ENCODE peak calls at places on chromosomes 1 and 21, in nine cellular contexts. One of them, this sample, is unnamed.

GRCh38 chr1:93587354-93587753 is 94.3 kb downstream of the BCAR3 start:
- DNase-seq in HCT116: no peak
- DNase-seq in heart right ventricle: no peak
- DNase-seq in brain microvascular endothelial cell: no peak
- DNase-seq in Panc1: no peak
- DNase-seq in cardiac muscle cell: no peak
- DNase-seq in left ventricle myocardium inferior: no peak
- DNase-seq in IMR-90: no peak
- DNase-seq in psoas muscle: peak
- DNase-seq in this sample: no peak

GRCh38 chr1:176466514-176466913 is 3.5 kb downstream of the PAPPA2 start:
- DNase-seq in HCT116: no peak
- DNase-seq in heart right ventricle: no peak
- DNase-seq in brain microvascular endothelial cell: no peak
- DNase-seq in Panc1: peak
- DNase-seq in cardiac muscle cell: peak
- DNase-seq in left ventricle myocardium inferior: no peak
- DNase-seq in IMR-90: no peak
- DNase-seq in psoas muscle: no peak
- DNase-seq in this sample: no peak

GRCh38 chr21:29372063-29372802 is 73.5 kb downstream of the BACH1 start:
- DNase-seq in HCT116: peak
- DNase-seq in heart right ventricle: no peak
- DNase-seq in brain microvascular endothelial cell: peak
- DNase-seq in Panc1: no peak
- DNase-seq in cardiac muscle cell: peak
- DNase-seq in left ventricle myocardium inferior: no peak
- DNase-seq in IMR-90: peak
- DNase-seq in psoas muscle: no peak
- DNase-seq in this sample: no peak

GRCh38 chr1:16124377-16125087 is 31.3 kb downstream of the EPHA2 start:
- DNase-seq in HCT116: no peak
- DNase-seq in heart right ventricle: peak
- DNase-seq in brain microvascular endothelial cell: no peak
- DNase-seq in Panc1: no peak
- DNase-seq in cardiac muscle cell: no peak
- DNase-seq in left ventricle myocardium inferior: no peak
- DNase-seq in IMR-90: no peak
- DNase-seq in psoas muscle: no peak
- DNase-seq in this sample: no peak

GRCh38 chr1:228178737-228179720 is 13.4 kb downstream of the IBA57 start:
- DNase-seq in HCT116: no peak
- DNase-seq in heart right ventricle: no peak
- DNase-seq in brain microvascular endothelial cell: no peak
- DNase-seq in Panc1: no peak
- DNase-seq in cardiac muscle cell: no peak
- DNase-seq in left ventricle myocardium inferior: no peak
- DNase-seq in IMR-90: peak
- DNase-seq in psoas muscle: no peak
- DNase-seq in this sample: peak

GRCh38 chr1:156095906-156096508 is 13.7 kb upstream of the MEX3A start:
- DNase-seq in HCT116: no peak
- DNase-seq in heart right ventricle: no peak
- DNase-seq in brain microvascular endothelial cell: no peak
- DNase-seq in Panc1: no peak
- DNase-seq in cardiac muscle cell: no peak
- DNase-seq in left ventricle myocardium inferior: no peak
- DNase-seq in IMR-90: no peak
- DNase-seq in psoas muscle: no peak
- DNase-seq in this sample: no peak

GRCh38 chr1:232149302-232150201 is 480.4 kb downstream of the SIPA1L2 start:
- DNase-seq in HCT116: no peak
- DNase-seq in heart right ventricle: no peak
- DNase-seq in brain microvascular endothelial cell: peak
- DNase-seq in Panc1: peak
- DNase-seq in cardiac muscle cell: no peak
- DNase-seq in left ventricle myocardium inferior: no peak
- DNase-seq in IMR-90: peak
- DNase-seq in psoas muscle: no peak
- DNase-seq in this sample: no peak

GRCh38 chr1:153985984-153986761 is at the start of gene RAB13:
- DNase-seq in HCT116: peak
- DNase-seq in heart right ventricle: peak
- DNase-seq in brain microvascular endothelial cell: peak
- DNase-seq in Panc1: no peak
- DNase-seq in cardiac muscle cell: peak
- DNase-seq in left ventricle myocardium inferior: peak
- DNase-seq in IMR-90: peak
- DNase-seq in psoas muscle: peak
- DNase-seq in this sample: peak

GRCh38 chr1:194485432-194485831 is 1299.0 kb upstream of the B3GALT2 start:
- DNase-seq in HCT116: no peak
- DNase-seq in heart right ventricle: no peak
- DNase-seq in brain microvascular endothelial cell: no peak
- DNase-seq in Panc1: no peak
- DNase-seq in cardiac muscle cell: no peak
- DNase-seq in left ventricle myocardium inferior: no peak
- DNase-seq in IMR-90: no peak
- DNase-seq in psoas muscle: no peak
- DNase-seq in this sample: no peak

GRCh38 chr1:205450448-205450847 is 5.4 kb downstream of the BLACAT1 start:
- DNase-seq in HCT116: peak
- DNase-seq in heart right ventricle: no peak
- DNase-seq in brain microvascular endothelial cell: no peak
- DNase-seq in Panc1: no peak
- DNase-seq in cardiac muscle cell: peak
- DNase-seq in left ventricle myocardium inferior: no peak
- DNase-seq in IMR-90: no peak
- DNase-seq in psoas muscle: no peak
- DNase-seq in this sample: no peak

GRCh38 chr1:156503672-156504055 is 3.1 kb upstream of the MEF2D start:
- DNase-seq in HCT116: no peak
- DNase-seq in heart right ventricle: no peak
- DNase-seq in brain microvascular endothelial cell: no peak
- DNase-seq in Panc1: no peak
- DNase-seq in cardiac muscle cell: no peak
- DNase-seq in left ventricle myocardium inferior: no peak
- DNase-seq in IMR-90: peak
- DNase-seq in psoas muscle: no peak
- DNase-seq in this sample: no peak

GRCh38 chr1:39410915-39411436 is 80.5 kb upstream of the BMP8A start:
- DNase-seq in HCT116: no peak
- DNase-seq in heart right ventricle: peak
- DNase-seq in brain microvascular endothelial cell: peak
- DNase-seq in Panc1: no peak
- DNase-seq in cardiac muscle cell: peak
- DNase-seq in left ventricle myocardium inferior: peak
- DNase-seq in IMR-90: peak
- DNase-seq in psoas muscle: peak
- DNase-seq in this sample: peak

DNA sequence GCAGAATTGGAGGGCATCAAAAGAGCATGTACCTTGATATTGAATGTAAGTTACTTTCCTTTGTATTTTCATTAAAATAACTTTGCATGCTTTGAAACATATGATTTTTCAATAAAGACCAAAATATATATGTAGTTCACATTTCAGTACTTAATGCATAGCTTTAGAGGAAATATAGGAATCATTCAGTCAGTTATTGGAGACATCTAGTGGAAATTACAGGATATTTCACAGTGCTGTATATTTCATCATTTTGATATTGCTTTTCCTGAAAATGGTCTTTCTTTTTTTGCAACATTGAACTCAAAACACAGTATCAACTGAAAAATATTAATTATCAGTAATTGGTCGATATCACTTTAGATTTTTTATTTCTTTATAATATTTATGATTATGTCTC is 375.8 kb downstream of the NCAM2 start:
- DNase-seq in HCT116: no peak
- DNase-seq in heart right ventricle: no peak
- DNase-seq in brain microvascular endothelial cell: no peak
- DNase-seq in Panc1: no peak
- DNase-seq in cardiac muscle cell: no peak
- DNase-seq in left ventricle myocardium inferior: no peak
- DNase-seq in IMR-90: no peak
- DNase-seq in psoas muscle: no peak
- DNase-seq in this sample: no peak
- TF ChIP-seq CTCF in HCT116: no peak
- TF ChIP-seq CTCF in heart right ventricle: no peak
- TF ChIP-seq CTCF in brain microvascular endothelial cell: peak
- TF ChIP-seq CTCF in Panc1: no peak
- TF ChIP-seq CTCF in cardiac muscle cell: peak
- TF ChIP-seq CTCF in left ventricle myocardium inferior: no peak
- TF ChIP-seq CTCF in IMR-90: peak
- TF ChIP-seq CTCF in psoas muscle: no peak
- TF ChIP-seq CTCF in this sample: peak

GRCh38 chr1:12458571-12458970 is 159.4 kb downstream of the DHRS3 start:
- DNase-seq in HCT116: no peak
- DNase-seq in heart right ventricle: no peak
- DNase-seq in brain microvascular endothelial cell: no peak
- DNase-seq in Panc1: no peak
- DNase-seq in cardiac muscle cell: no peak
- DNase-seq in left ventricle myocardium inferior: no peak
- DNase-seq in IMR-90: no peak
- DNase-seq in psoas muscle: peak
- DNase-seq in this sample: no peak

GRCh38 chr1:12461764-12462163 is 156.2 kb downstream of the DHRS3 start:
- DNase-seq in HCT116: no peak
- DNase-seq in heart right ventricle: no peak
- DNase-seq in brain microvascular endothelial cell: no peak
- DNase-seq in Panc1: no peak
- DNase-seq in cardiac muscle cell: no peak
- DNase-seq in left ventricle myocardium inferior: no peak
- DNase-seq in IMR-90: no peak
- DNase-seq in psoas muscle: no peak
- DNase-seq in this sample: no peak

GRCh38 chr1:12462586-12462985 is 155.4 kb downstream of the DHRS3 start:
- DNase-seq in HCT116: no peak
- DNase-seq in heart right ventricle: no peak
- DNase-seq in brain microvascular endothelial cell: no peak
- DNase-seq in Panc1: no peak
- DNase-seq in cardiac muscle cell: no peak
- DNase-seq in left ventricle myocardium inferior: no peak
- DNase-seq in IMR-90: no peak
- DNase-seq in psoas muscle: no peak
- DNase-seq in this sample: no peak

GRCh38 chr1:12460121-12460520 is 157.9 kb downstream of the DHRS3 start:
- DNase-seq in HCT116: no peak
- DNase-seq in heart right ventricle: peak
- DNase-seq in brain microvascular endothelial cell: no peak
- DNase-seq in Panc1: no peak
- DNase-seq in cardiac muscle cell: peak
- DNase-seq in left ventricle myocardium inferior: peak
- DNase-seq in IMR-90: no peak
- DNase-seq in psoas muscle: no peak
- DNase-seq in this sample: no peak

GRCh38 chr1:12460911-12461621 is 156.9 kb downstream of the DHRS3 start:
- DNase-seq in HCT116: no peak
- DNase-seq in heart right ventricle: peak
- DNase-seq in brain microvascular endothelial cell: no peak
- DNase-seq in Panc1: no peak
- DNase-seq in cardiac muscle cell: peak
- DNase-seq in left ventricle myocardium inferior: peak
- DNase-seq in IMR-90: peak
- DNase-seq in psoas muscle: peak
- DNase-seq in this sample: no peak
- H3K27ac ChIP-seq in HCT116: no peak
- H3K27ac ChIP-seq in heart right ventricle: peak
- H3K27ac ChIP-seq in brain microvascular endothelial cell: peak
- H3K27ac ChIP-seq in Panc1: peak
- H3K27ac ChIP-seq in cardiac muscle cell: no peak
- H3K27ac ChIP-seq in left ventricle myocardium inferior: peak
- H3K27ac ChIP-seq in IMR-90: peak
- H3K27ac ChIP-seq in psoas muscle: peak
- H3K27ac ChIP-seq in this sample: peak

DNA sequence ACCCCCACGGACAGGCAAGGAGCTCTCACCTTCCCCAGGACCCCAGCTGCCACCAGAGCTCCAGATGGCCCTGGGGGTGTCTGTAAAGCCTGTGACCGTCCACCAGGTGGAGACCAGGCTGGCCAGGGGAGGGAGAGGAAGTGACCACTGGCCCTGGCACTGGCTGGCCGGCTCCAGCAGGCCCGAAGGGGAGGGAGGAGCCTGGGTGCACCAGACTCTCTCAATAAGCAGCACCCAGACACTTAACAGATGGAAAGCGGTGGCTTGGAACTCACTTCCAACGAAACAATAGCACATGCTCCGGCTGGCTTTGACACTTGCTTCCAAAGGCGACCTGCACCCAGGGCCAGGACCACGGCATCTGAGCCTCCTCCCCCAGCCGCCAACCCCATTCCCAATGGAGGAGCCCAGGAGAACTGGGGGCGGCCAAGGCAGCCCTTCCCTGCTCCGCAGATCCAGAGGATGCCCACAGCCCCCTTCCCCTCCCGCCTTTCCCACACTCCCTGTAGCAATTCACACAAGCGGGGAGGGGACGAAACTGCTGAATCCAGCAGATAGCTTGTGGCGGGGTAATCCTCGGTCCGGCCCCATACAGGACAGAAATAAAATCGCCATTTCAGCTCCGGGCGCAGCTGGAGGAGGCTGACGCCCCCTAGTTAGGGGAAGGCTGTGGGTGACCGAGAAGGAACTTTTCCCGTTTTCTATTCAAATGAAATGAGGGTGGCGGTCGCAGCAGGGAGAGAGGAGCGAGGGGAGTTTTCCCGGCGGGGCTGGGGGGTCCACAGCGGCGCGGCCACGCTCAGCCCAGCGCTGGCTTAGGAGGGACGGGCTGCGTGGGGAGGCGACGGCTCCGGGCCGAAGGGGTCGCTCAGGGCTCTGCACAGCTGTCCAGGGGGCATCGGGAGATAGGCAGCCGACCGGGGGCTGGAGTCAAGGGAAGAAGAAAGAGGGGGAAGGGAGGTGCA is 612 bp upstream of the PDE9A start:
- DNase-seq in HCT116: no peak
- DNase-seq in heart right ventricle: peak
- DNase-seq in brain microvascular endothelial cell: no peak
- DNase-seq in Panc1: no peak
- DNase-seq in cardiac muscle cell: peak
- DNase-seq in left ventricle myocardium inferior: peak
- DNase-seq in IMR-90: peak
- DNase-seq in psoas muscle: peak
- DNase-seq in this sample: peak
- TF ChIP-seq CTCF in HCT116: peak
- TF ChIP-seq CTCF in heart right ventricle: peak
- TF ChIP-seq CTCF in brain microvascular endothelial cell: peak
- TF ChIP-seq CTCF in Panc1: peak
- TF ChIP-seq CTCF in cardiac muscle cell: peak
- TF ChIP-seq CTCF in left ventricle myocardium inferior: peak
- TF ChIP-seq CTCF in IMR-90: peak
- TF ChIP-seq CTCF in psoas muscle: peak
- TF ChIP-seq CTCF in this sample: peak

DNA sequence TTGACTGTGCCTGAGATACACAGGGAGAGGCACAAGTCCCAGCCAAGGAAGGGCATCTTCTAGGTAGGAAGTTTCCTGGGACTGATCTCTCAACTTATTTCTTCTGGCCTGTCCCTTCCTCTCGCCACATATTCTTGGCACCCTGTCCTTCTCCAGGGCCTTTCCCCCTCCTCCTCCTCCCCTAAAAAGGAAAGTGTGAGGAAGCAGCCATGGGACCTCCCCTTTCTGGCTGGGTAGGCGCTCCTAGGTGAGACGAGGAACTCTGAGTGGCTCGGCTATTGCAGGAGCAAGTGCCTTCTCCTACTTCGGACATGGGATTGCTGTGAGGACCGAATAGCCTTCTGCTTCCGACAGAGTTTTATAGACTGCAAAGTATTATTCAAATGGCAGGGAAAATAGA is 15.5 kb upstream of the MTARC2 start:
- DNase-seq in HCT116: no peak
- DNase-seq in heart right ventricle: no peak
- DNase-seq in brain microvascular endothelial cell: no peak
- DNase-seq in Panc1: no peak
- DNase-seq in cardiac muscle cell: no peak
- DNase-seq in left ventricle myocardium inferior: no peak
- DNase-seq in IMR-90: no peak
- DNase-seq in psoas muscle: no peak
- DNase-seq in this sample: no peak
- H3K27ac ChIP-seq in HCT116: peak
- H3K27ac ChIP-seq in heart right ventricle: peak
- H3K27ac ChIP-seq in brain microvascular endothelial cell: no peak
- H3K27ac ChIP-seq in Panc1: peak
- H3K27ac ChIP-seq in cardiac muscle cell: no peak
- H3K27ac ChIP-seq in left ventricle myocardium inferior: peak
- H3K27ac ChIP-seq in IMR-90: no peak
- H3K27ac ChIP-seq in psoas muscle: peak
- H3K27ac ChIP-seq in this sample: peak

This sample was measured in upper lobe of right lung.